ENCODE peak calls at places on chromosomes 6 and 20, in ten cellular contexts. Q is NCI-H1694; M is amygdala; J is NCI-H1436; C is NCI-H2029; S is mesenchymal stem cell; E is anterior cingulate cortex; P is activated T-helper 1 cell treated with Interleukin-2 at 50 U/mL for 16 hours; B is stimulated activated CD4-positive, alpha-beta T cell treated with anti-CD3 and anti-CD28 coated beads, TNF-alpha, amount 100 ng/mL, for 4 hours; X is WTC11. K is an unnamed sample.

GRCh38 chr20:11585752-11586352 is 331.8 kb upstream of the BTBD3 start:
- DNase-seq in C (no peak), E (no peak), M (no peak), X (no peak), P (no peak), B (no peak), J (peak; percentile 36), S (peak; percentile 12), Q (peak; percentile 22), K (no peak)

GRCh38 chr6:42281570-42281969 is 63.9 kb upstream of the MRPS10 start:
- DNase-seq in E (no peak), Q (no peak), B (no peak), J (no peak), P (peak; percentile 49), X (no peak), C (no peak), S (no peak), M (no peak), K (no peak)

GRCh38 chr6:46491201-46491788 is at the start of gene RCAN2:
- DNase-seq in C (peak; percentile 35), B (no peak), X (peak; percentile 76), Q (no peak), M (peak; percentile 54), J (peak; percentile 50), E (peak; percentile 52), P (no peak), S (peak; percentile 61), K (peak; percentile 75)

GRCh38 chr6:83708546-83708969 is 343 bp downstream of the SNAP91 start:
- DNase-seq in B (no peak), C (no peak), S (peak; percentile 29), E (peak; percentile 64), P (no peak), M (peak; percentile 64), J (peak; percentile 39), X (peak; percentile 50), Q (no peak), K (peak; percentile 47)

GRCh38 chr6:36120979-36121706 is 9.2 kb upstream of the MAPK13 start:
- DNase-seq in X (no peak), S (peak; percentile 42), C (no peak), P (no peak), B (no peak), Q (no peak), M (no peak), J (no peak), E (no peak), K (no peak)

GRCh38 chr6:36762123-36762522 is 64.5 kb downstream of the RAB44 start:
- DNase-seq in M (no peak), E (no peak), J (no peak), Q (no peak), C (no peak), S (no peak), B (no peak), P (no peak), X (no peak), K (no peak)

GRCh38 chr20:2137552-2138201 is 36.0 kb downstream of the STK35 start:
- DNase-seq in Q (no peak), P (no peak), S (peak; percentile 97), E (no peak), J (no peak), B (no peak), C (no peak), M (no peak), X (no peak), K (no peak)

GRCh38 chr6:78835817-78836216 is 31.5 kb upstream of the IRAK1BP1 start:
- DNase-seq in X (no peak), E (no peak), C (no peak), P (no peak), S (peak; percentile 13), M (no peak), B (no peak), J (no peak), Q (no peak), K (no peak)

GRCh38 chr6:27736686-27737085 is 175.5 kb downstream of the OR2B2 start:
- DNase-seq in Q (no peak), X (no peak), M (no peak), C (no peak), J (no peak), B (no peak), P (no peak), S (no peak), E (no peak), K (no peak)

GRCh38 chr6:3788408-3789017 is 37.0 kb upstream of the PXDC1 start:
- DNase-seq in P (no peak), C (no peak), S (no peak), Q (no peak), B (no peak), M (no peak), E (no peak), X (no peak), J (no peak), K (no peak)

GRCh38 chr6:37882724-37883413 is 63.3 kb downstream of the ZFAND3 start:
- DNase-seq in Q (no peak), S (peak; percentile 92), M (no peak), C (no peak), B (no peak), X (no peak), P (no peak), J (no peak), E (no peak), K (no peak)

GRCh38 chr6:25250878-25251277 is 28.3 kb upstream of the CARMIL1 start:
- DNase-seq in M (no peak), X (no peak), J (no peak), C (no peak), E (no peak), Q (no peak), S (peak; percentile 8), B (no peak), P (no peak), K (no peak)

GRCh38 chr6:87745966-87746721 is 44.1 kb upstream of the AKIRIN2 start:
- DNase-seq in P (no peak), Q (no peak), J (no peak), C (no peak), E (no peak), S (no peak), B (no peak), X (no peak), M (no peak), K (no peak)

GRCh38 chr6:447381-448165 is 56.0 kb downstream of the IRF4 start:
- DNase-seq in Q (no peak), X (no peak), S (no peak), J (no peak), C (no peak), M (no peak), B (no peak), P (peak; percentile 11), E (no peak), K (no peak)

GRCh38 chr6:158715330-158716311 is 65.8 kb downstream of the SYTL3 start:
- DNase-seq in S (peak; percentile 23), X (no peak), C (no peak), B (no peak), M (no peak), J (no peak), Q (no peak), P (no peak), E (no peak), K (no peak)

GRCh38 chr20:53773792-53774371 is 180.2 kb upstream of the ZNF217 start:
- DNase-seq in E (no peak), B (no peak), M (no peak), C (no peak), P (no peak), S (peak; percentile 84), X (no peak), J (no peak), Q (no peak), K (no peak)

GRCh38 chr6:27505209-27506027 is 32.5 kb upstream of the ZNF184 start:
- DNase-seq in M (no peak), J (peak; percentile 35), P (peak; percentile 21), B (no peak), X (peak; percentile 91), Q (peak; percentile 57), S (peak; percentile 43), C (no peak), E (no peak), K (no peak)

GRCh38 chr6:35724059-35724458 is 12.8 kb upstream of the ARMC12 start:
- DNase-seq in J (no peak), B (no peak), X (no peak), C (no peak), E (no peak), M (no peak), S (no peak), P (no peak), Q (no peak), K (no peak)

GRCh38 chr6:11368264-11368663 is 135.8 kb upstream of the NEDD9 start:
- DNase-seq in P (no peak), B (no peak), M (no peak), Q (no peak), C (no peak), J (no peak), E (no peak), X (no peak), S (no peak), K (no peak)

GRCh38 chr6:34484899-34485298 is 19.0 kb downstream of the PACSIN1 start:
- DNase-seq in B (peak; percentile 51), J (no peak), C (no peak), P (peak; percentile 65), M (no peak), S (no peak), Q (no peak), X (no peak), E (no peak), K (no peak)

GRCh38 chr20:33578510-33578909 is 83.6 kb upstream of the C20orf144 start:
- DNase-seq in P (no peak), J (no peak), E (no peak), X (no peak), S (no peak), C (no peak), M (no peak), B (no peak), Q (no peak), K (no peak)

GRCh38 chr6:60991427-60992028 is 1294.5 kb downstream of the KHDRBS2 start:
- DNase-seq in Q (no peak), C (no peak), B (no peak), X (no peak), M (no peak), E (no peak), J (no peak), S (no peak), P (no peak), K (no peak)

GRCh38 chr20:53149652-53150205 is 177.6 kb downstream of the TSHZ2 start:
- DNase-seq in J (no peak), M (no peak), E (no peak), B (no peak), Q (no peak), S (peak; percentile 57), P (no peak), X (no peak), C (no peak), K (no peak)

GRCh38 chr20:39874049-39874893 is 814.8 kb downstream of the MAFB start:
- DNase-seq in B (no peak), M (no peak), X (peak; percentile 87), J (peak; percentile 44), Q (peak; percentile 41), P (no peak), C (peak; percentile 88), E (peak; percentile 1), S (peak; percentile 75), K (peak; percentile 15)

GRCh38 chr6:26184492-26184891 is 97.3 kb downstream of the HFE start:
- DNase-seq in E (no peak), P (no peak), S (no peak), C (no peak), M (no peak), B (no peak), X (no peak), Q (no peak), J (no peak), K (no peak)

GRCh38 chr6:141326925-141327324 is 805.8 kb upstream of the GJE1 start:
- DNase-seq in E (no peak), C (no peak), S (no peak), Q (no peak), J (no peak), P (no peak), X (no peak), B (no peak), M (no peak), K (no peak)

GRCh38 chr6:39041072-39041471 is 7.5 kb upstream of the GLP1R start:
- DNase-seq in M (no peak), S (no peak), J (no peak), P (no peak), B (no peak), E (no peak), Q (no peak), X (no peak), C (no peak), K (no peak)

GRCh38 chr6:33583591-33584155 is 3.6 kb upstream of the BAK1 start:
- DNase-seq in P (no peak), E (no peak), J (no peak), C (no peak), M (no peak), X (peak; percentile 77), B (no peak), S (peak; percentile 35), Q (peak; percentile 62), K (no peak)

K was measured in frontal cortex.